ENCODE peak calls at places on chromosomes 2 and 18, in nine cellular contexts. X is stomach, V is GM12865, W is HepG2, A is choroid plexus epithelial cell, R is sigmoid colon, Y is bronchial epithelial cell, U is dorsolateral prefrontal cortex, L is B cell. N is an unnamed sample.

GRCh38 chr2:25323042-25323514 is 18.6 kb downstream of the DNMT3A start:
- DNase-seq in A (peak), Y (no peak), R (no peak), U (no peak), V (no peak), W (no peak), L (no peak), X (no peak), N (no peak)

GRCh38 chr18:44507729-44508325 is 172.9 kb upstream of the SETBP1 start:
- DNase-seq in V (peak), L (peak), X (no peak), Y (no peak), U (peak), A (peak), W (no peak), R (no peak), N (no peak)

GRCh38 chr18:41906528-41907256 is 48.3 kb upstream of the PIK3C3 start:
- DNase-seq in R (no peak), W (peak), U (no peak), Y (peak), A (peak), X (no peak), L (peak), V (peak), N (no peak)

GRCh38 chr2:39119732-39120520 is 925 bp downstream of the SOS1 start:
- DNase-seq in X (peak), R (peak), L (peak), V (peak), U (peak), Y (no peak), A (peak), W (peak), N (peak)

GRCh38 chr2:173239644-173240043 is 115.0 kb upstream of the CDCA7 start:
- DNase-seq in W (no peak), U (no peak), R (no peak), Y (no peak), X (no peak), A (no peak), L (no peak), V (peak), N (no peak)

GRCh38 chr2:126482582-126483464 is 173.1 kb upstream of the GYPC start:
- DNase-seq in R (no peak), L (no peak), A (no peak), V (peak), X (no peak), Y (no peak), W (peak), U (no peak), N (no peak)

GRCh38 chr2:209721497-209721896 is 50.1 kb upstream of the UNC80 start:
- DNase-seq in U (no peak), Y (peak), X (no peak), L (no peak), R (no peak), A (peak), W (no peak), V (no peak), N (no peak)

GRCh38 chr2:236874866-236875481 is 210.7 kb upstream of the COPS8 start:
- DNase-seq in R (no peak), X (no peak), L (no peak), W (no peak), Y (no peak), V (no peak), U (no peak), A (no peak), N (no peak)

GRCh38 chr18:68121308-68121707 is 593.6 kb downstream of the TMX3 start:
- DNase-seq in X (no peak), U (no peak), L (no peak), Y (peak), V (no peak), W (no peak), R (no peak), A (no peak), N (no peak)

GRCh38 chr2:204110250-204111183 is 174.0 kb downstream of the ICOS start:
- DNase-seq in U (no peak), Y (no peak), V (peak), X (peak), L (no peak), W (no peak), A (peak), R (no peak), N (no peak)

GRCh38 chr2:237590272-237591020 is at the start of gene RAB17:
- DNase-seq in L (no peak), Y (peak), X (peak), U (no peak), V (no peak), A (no peak), W (peak), R (no peak), N (no peak)

GRCh38 chr2:20674974-20675679 is 8.2 kb downstream of the GDF7 start:
- DNase-seq in Y (peak), L (no peak), X (no peak), W (peak), R (no peak), A (peak), V (no peak), U (no peak), N (no peak)

GRCh38 chr2:180694445-180695421 is 285.7 kb upstream of the UBE2E3 start:
- DNase-seq in W (no peak), X (no peak), A (peak), V (no peak), R (no peak), U (no peak), L (no peak), Y (no peak), N (no peak)

GRCh38 chr2:126571403-126571802 is 84.6 kb upstream of the GYPC start:
- DNase-seq in Y (no peak), R (no peak), U (no peak), W (no peak), L (no peak), A (peak), V (no peak), X (no peak), N (no peak)

GRCh38 chr2:79960035-79960725 is 344.4 kb downstream of the LRRTM1 start:
- DNase-seq in W (no peak), V (no peak), A (no peak), X (no peak), L (no peak), R (no peak), U (no peak), Y (no peak), N (no peak)

GRCh38 chr2:171044416-171044815 is 115.4 kb downstream of the GORASP2 start:
- DNase-seq in A (no peak), U (no peak), W (no peak), V (peak), R (no peak), X (no peak), L (no peak), Y (no peak), N (no peak)

GRCh38 chr2:19580264-19580663 is 221.8 kb upstream of the OSR1 start:
- DNase-seq in V (no peak), L (no peak), Y (peak), R (no peak), U (no peak), W (no peak), X (no peak), A (peak), N (no peak)

GRCh38 chr2:199988176-199988575 is 32.8 kb downstream of the MAIP1 start:
- DNase-seq in Y (peak), L (no peak), V (peak), X (no peak), A (peak), R (no peak), W (no peak), U (no peak), N (no peak)

GRCh38 chr18:9550413-9550812 is 63.9 kb downstream of the PPP4R1 start:
- DNase-seq in A (no peak), U (no peak), V (no peak), W (no peak), Y (no peak), L (no peak), X (no peak), R (no peak), N (no peak)

GRCh38 chr18:9547767-9548166 is 66.6 kb downstream of the PPP4R1 start:
- DNase-seq in X (no peak), V (no peak), W (no peak), A (no peak), Y (no peak), R (no peak), L (no peak), U (no peak), N (no peak)

GRCh38 chr18:9552189-9552588 is 62.2 kb downstream of the PPP4R1 start:
- DNase-seq in X (no peak), L (no peak), A (no peak), U (no peak), V (no peak), R (no peak), Y (no peak), W (no peak), N (no peak)

GRCh38 chr18:9546468-9546867 is 67.9 kb downstream of the PPP4R1 start:
- DNase-seq in U (no peak), X (no peak), Y (no peak), W (no peak), L (no peak), A (no peak), V (no peak), R (no peak), N (no peak)

DNA sequence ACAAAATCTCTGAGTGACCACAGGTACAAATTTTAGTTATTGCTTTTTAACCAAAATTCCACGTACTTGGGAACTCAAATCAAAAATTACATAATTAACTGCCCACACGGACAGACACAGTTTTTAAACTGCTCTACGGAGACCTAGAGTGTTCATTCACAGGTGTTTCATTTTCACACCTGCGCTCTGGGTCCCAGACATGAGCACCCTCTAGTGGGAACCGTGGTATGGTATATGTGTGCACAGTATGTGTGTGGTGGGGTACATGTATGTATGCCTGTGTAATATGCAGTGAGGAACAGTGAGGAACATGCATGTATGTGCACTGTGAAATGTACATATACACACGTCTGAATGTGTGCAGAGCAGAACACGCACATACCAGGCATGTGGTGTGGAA is 65.0 kb downstream of the PPP4R1 start:
- DNase-seq in U (no peak), A (no peak), V (peak), R (no peak), X (no peak), Y (no peak), L (no peak), W (no peak), N (no peak)
- TF ChIP-seq CTCF in U (no peak), A (peak), V (peak), R (no peak), X (no peak), Y (no peak), L (no peak), W (peak), N (no peak)

GRCh38 chr2:120456867-120457266 is 110.9 kb downstream of the INHBB start:
- DNase-seq in W (peak), A (no peak), L (no peak), V (no peak), X (no peak), U (no peak), Y (no peak), R (no peak), N (no peak)
- TF ChIP-seq CTCF in W (peak), A (no peak), L (no peak), V (no peak), X (no peak), U (no peak), Y (no peak), R (no peak), N (no peak)

DNA sequence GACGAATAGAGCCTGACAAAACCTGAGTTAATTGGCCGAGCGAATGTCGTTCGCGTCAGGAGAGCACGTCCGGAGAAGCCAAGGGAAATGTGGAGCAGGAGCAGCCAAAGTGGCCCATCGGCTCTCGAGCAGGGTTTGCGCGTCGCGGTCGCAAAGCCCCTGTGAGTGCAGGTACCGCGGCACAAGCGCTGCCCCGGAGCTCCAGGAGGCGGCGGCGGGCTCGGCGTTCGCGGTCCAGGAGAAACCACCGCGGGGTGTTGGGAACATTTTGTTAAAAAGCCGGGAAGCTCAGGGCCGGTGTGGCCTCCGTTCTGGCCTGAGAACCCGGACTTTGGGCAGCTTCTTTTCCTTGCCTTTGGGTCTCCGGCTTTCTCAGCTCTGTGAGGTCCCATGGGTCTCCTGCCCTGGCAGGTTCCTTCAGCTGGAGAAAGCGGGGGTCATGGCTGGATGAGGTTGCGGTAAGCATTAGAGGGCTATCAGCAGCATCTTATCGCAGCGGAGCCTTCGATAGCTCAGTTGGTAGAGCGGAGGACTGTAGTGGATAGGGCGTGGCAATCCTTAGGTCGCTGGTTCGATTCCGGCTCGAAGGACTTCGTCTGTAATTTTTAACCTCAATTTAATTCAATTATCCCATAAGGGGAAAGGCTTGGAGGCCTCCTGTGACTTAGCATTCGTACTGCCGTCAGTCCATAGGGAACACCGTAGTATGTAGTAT is 1.0 kb upstream of the AGBL5 start:
- DNase-seq in R (peak), W (peak), L (peak), A (peak), U (peak), V (peak), X (peak), Y (peak), N (peak)
- TF ChIP-seq CTCF in R (peak), W (peak), L (peak), A (peak), U (no peak), V (peak), X (no peak), Y (peak), N (peak)

DNA sequence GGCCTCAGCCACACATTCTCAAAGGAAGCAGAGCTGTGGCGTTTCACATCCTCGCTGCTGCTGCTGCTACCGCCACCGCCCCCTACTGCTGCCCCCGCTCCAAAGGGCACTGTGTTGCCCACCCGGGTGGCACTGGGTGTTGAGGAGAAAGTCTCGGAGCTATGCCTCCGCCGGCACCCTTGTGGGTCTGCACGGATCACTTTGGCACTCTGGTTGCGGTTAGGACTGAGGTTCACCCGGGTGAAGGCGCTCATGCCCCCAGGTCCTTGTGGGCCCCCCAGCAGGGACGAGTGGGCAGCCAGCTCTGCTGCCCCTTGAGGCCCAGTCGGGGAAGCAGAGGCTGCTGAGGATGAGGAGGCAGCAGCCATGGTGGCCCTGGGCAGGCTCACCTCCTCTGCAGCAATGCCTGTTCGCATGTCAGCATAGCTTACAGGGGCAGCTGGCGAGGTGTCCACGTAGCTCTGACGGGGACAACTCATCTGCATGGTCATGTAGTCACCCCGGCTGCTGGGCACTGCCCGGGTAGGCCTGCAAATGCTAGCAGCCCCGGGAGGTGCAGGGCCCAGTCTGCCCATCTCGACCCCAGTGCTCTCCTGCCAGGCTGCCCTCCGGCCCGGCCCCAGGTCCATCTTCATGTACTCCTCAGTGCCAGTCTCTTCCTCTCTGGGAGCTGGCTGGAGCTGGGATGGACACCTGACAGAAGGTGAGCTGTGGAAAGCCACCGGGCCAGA is 4.2 kb downstream of the IRS1 start:
- DNase-seq in W (no peak), X (peak), U (no peak), Y (no peak), A (peak), L (no peak), V (no peak), R (peak), N (no peak)
- TF ChIP-seq CTCF in W (peak), X (no peak), U (no peak), Y (peak), A (peak), L (no peak), V (no peak), R (peak), N (no peak)

GRCh38 chr2:167126165-167126564 is 237.9 kb downstream of the XIRP2 start:
- DNase-seq in A (no peak), L (no peak), U (no peak), W (no peak), Y (no peak), X (no peak), V (no peak), R (no peak), N (no peak)

GRCh38 chr2:167122389-167122788 is 234.1 kb downstream of the XIRP2 start:
- DNase-seq in L (no peak), A (no peak), X (no peak), V (no peak), Y (no peak), U (no peak), R (no peak), W (no peak), N (no peak)

GRCh38 chr2:167128130-167128529 is 239.8 kb downstream of the XIRP2 start:
- DNase-seq in X (no peak), U (no peak), Y (no peak), W (no peak), L (no peak), V (no peak), R (no peak), A (no peak), N (no peak)

GRCh38 chr2:167132066-167132465 is 243.8 kb downstream of the XIRP2 start:
- DNase-seq in W (no peak), Y (no peak), A (no peak), R (no peak), V (no peak), X (no peak), U (no peak), L (no peak), N (no peak)

GRCh38 chr2:167127135-167127534 is 238.9 kb downstream of the XIRP2 start:
- DNase-seq in A (peak), Y (peak), X (no peak), W (peak), U (no peak), L (no peak), V (peak), R (no peak), N (no peak)
- TF ChIP-seq CTCF in A (peak), Y (peak), X (no peak), W (peak), U (no peak), L (no peak), V (no peak), R (no peak), N (no peak)

GRCh38 chr18:21897811-21898210 is 157.2 kb downstream of the MIB1 start:
- DNase-seq in L (peak), Y (peak), U (peak), V (peak), A (peak), R (no peak), X (peak), W (peak), N (no peak)
- TF ChIP-seq CTCF in L (peak), Y (peak), U (peak), V (peak), A (peak), R (peak), X (no peak), W (peak), N (peak)

DNA sequence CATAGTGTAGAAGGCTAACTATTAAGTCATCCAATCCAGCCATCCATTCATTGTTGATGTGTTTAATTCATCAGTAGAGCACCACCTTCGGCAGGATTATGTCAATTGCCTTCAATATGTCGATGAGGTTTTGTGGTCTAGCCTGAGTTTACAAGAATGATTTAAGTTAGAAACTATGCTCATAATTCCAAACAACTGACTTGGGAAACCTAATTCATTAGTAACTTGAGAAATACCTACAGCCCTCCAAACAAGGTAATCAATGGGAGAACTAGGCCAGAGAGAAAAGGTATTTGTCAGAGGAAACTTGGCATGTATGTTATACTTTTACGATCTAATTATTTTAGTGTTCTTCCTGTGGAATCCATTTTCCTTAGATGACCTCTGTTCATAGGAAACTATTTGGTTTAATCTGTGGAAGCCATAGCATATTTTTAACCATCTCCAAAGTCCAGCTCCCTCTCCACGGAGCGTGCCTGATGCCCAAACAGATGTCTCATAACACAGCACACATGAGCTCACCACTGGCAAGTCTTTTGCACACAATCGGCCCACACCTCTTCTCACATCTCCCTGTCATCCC is 148.5 kb downstream of the GFPT1 start:
- DNase-seq in A (peak), V (no peak), X (no peak), R (no peak), W (no peak), Y (no peak), L (no peak), U (no peak), N (no peak)
- TF ChIP-seq CTCF in A (no peak), V (no peak), X (no peak), R (no peak), W (no peak), Y (no peak), L (no peak), U (no peak), N (no peak)

GRCh38 chr18:76922107-76922506 is 99.8 kb downstream of the ZNF236 start:
- DNase-seq in W (peak), L (peak), X (peak), A (peak), R (no peak), Y (peak), V (peak), U (peak), N (no peak)

GRCh38 chr18:76928179-76928868 is 106.0 kb downstream of the ZNF236 start:
- DNase-seq in R (no peak), A (no peak), V (no peak), X (no peak), U (no peak), Y (no peak), L (no peak), W (no peak), N (no peak)

GRCh38 chr18:76927216-76927725 is 104.9 kb downstream of the ZNF236 start:
- DNase-seq in U (no peak), Y (no peak), R (no peak), L (no peak), W (no peak), A (peak), X (no peak), V (no peak), N (no peak)

GRCh38 chr18:76920974-76921373 is 98.6 kb downstream of the ZNF236 start:
- DNase-seq in V (no peak), W (no peak), A (no peak), Y (no peak), R (no peak), X (no peak), L (no peak), U (no peak), N (no peak)

GRCh38 chr18:76923485-76924085 is 101.2 kb downstream of the ZNF236 start:
- DNase-seq in L (no peak), X (no peak), V (peak), U (no peak), A (peak), Y (peak), W (peak), R (no peak), N (no peak)
- TF ChIP-seq CTCF in L (no peak), X (no peak), V (peak), U (no peak), A (peak), Y (peak), W (peak), R (peak), N (peak)

DNA sequence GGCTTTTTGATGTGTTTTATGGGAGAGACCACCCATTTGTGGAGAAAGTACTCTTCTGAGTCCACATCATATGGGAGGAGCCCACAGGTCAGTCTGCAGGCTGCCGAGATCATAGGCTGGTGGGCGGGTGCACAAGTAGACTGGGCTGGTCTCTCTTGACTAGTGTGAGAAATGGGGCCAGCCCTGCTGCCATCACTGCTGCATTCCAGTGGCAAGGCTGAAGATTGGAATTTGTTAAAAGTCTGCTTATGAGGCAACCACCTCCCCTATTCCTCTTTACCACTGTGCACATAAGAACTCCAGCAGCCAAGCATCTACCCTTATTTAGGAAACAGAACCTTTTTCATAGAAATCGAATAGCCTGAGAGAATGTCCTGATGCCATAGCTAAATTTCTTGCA is 200.7 kb downstream of the DIS3L2 start:
- DNase-seq in V (no peak), U (no peak), W (no peak), X (no peak), L (no peak), A (peak), R (no peak), Y (no peak), N (no peak)
- TF ChIP-seq CTCF in V (no peak), U (no peak), W (no peak), X (no peak), L (no peak), A (no peak), R (no peak), Y (no peak), N (no peak)

N was measured in mesothelial cell of epicardium.